ENCODE peak calls at places on chromosomes 11 and 22, in five cellular contexts. One of them, this sample, is unnamed.

GRCh38 chr22:45604239-45604711 is 67.4 kb upstream of the ATXN10 start:
- DNase-seq in stimulated activated CD8-positive, alpha-beta memory T cell treated with anti-CD3 and anti-CD28 coated beads, Interleukin-15, amount 100 ng/mL, for 4 hours: no peak
- DNase-seq in iPS DF 6.9: no peak
- DNase-seq in T-cell: no peak
- DNase-seq in GM13976: no peak
- DNase-seq in this sample: no peak

GRCh38 chr11:119942583-119943338 is 195.2 kb downstream of the TRIM29 start:
- DNase-seq in stimulated activated CD8-positive, alpha-beta memory T cell treated with anti-CD3 and anti-CD28 coated beads, Interleukin-15, amount 100 ng/mL, for 4 hours: no peak
- DNase-seq in iPS DF 6.9: no peak
- DNase-seq in T-cell: no peak
- DNase-seq in GM13976: no peak
- DNase-seq in this sample: no peak

GRCh38 chr11:133920109-133920990 is 36.4 kb downstream of the IGSF9B start:
- DNase-seq in stimulated activated CD8-positive, alpha-beta memory T cell treated with anti-CD3 and anti-CD28 coated beads, Interleukin-15, amount 100 ng/mL, for 4 hours: no peak
- DNase-seq in iPS DF 6.9: no peak
- DNase-seq in T-cell: no peak
- DNase-seq in GM13976: no peak
- DNase-seq in this sample: no peak

GRCh38 chr22:47600791-47601400 is 838.4 kb downstream of the TBC1D22A start:
- DNase-seq in stimulated activated CD8-positive, alpha-beta memory T cell treated with anti-CD3 and anti-CD28 coated beads, Interleukin-15, amount 100 ng/mL, for 4 hours: no peak
- DNase-seq in iPS DF 6.9: no peak
- DNase-seq in T-cell: no peak
- DNase-seq in GM13976: no peak
- DNase-seq in this sample: no peak

GRCh38 chr11:135033545-135033944 is 621.5 kb upstream of the B3GAT1 start:
- DNase-seq in stimulated activated CD8-positive, alpha-beta memory T cell treated with anti-CD3 and anti-CD28 coated beads, Interleukin-15, amount 100 ng/mL, for 4 hours: no peak
- DNase-seq in iPS DF 6.9: peak
- DNase-seq in T-cell: no peak
- DNase-seq in GM13976: no peak
- DNase-seq in this sample: no peak

GRCh38 chr11:106304274-106304673 is 226.8 kb downstream of the AASDHPPT start:
- DNase-seq in stimulated activated CD8-positive, alpha-beta memory T cell treated with anti-CD3 and anti-CD28 coated beads, Interleukin-15, amount 100 ng/mL, for 4 hours: no peak
- DNase-seq in iPS DF 6.9: no peak
- DNase-seq in T-cell: no peak
- DNase-seq in GM13976: no peak
- DNase-seq in this sample: no peak

GRCh38 chr11:57515332-57516060 is at the start of gene SLC43A1:
- DNase-seq in stimulated activated CD8-positive, alpha-beta memory T cell treated with anti-CD3 and anti-CD28 coated beads, Interleukin-15, amount 100 ng/mL, for 4 hours: peak
- DNase-seq in iPS DF 6.9: no peak
- DNase-seq in T-cell: no peak
- DNase-seq in GM13976: peak
- DNase-seq in this sample: peak

GRCh38 chr11:113663567-113663966 is 42.5 kb downstream of the TMPRSS5 start:
- DNase-seq in stimulated activated CD8-positive, alpha-beta memory T cell treated with anti-CD3 and anti-CD28 coated beads, Interleukin-15, amount 100 ng/mL, for 4 hours: no peak
- DNase-seq in iPS DF 6.9: no peak
- DNase-seq in T-cell: no peak
- DNase-seq in GM13976: no peak
- DNase-seq in this sample: no peak

GRCh38 chr11:102368472-102368871 is 21.5 kb downstream of the BIRC2 start:
- DNase-seq in stimulated activated CD8-positive, alpha-beta memory T cell treated with anti-CD3 and anti-CD28 coated beads, Interleukin-15, amount 100 ng/mL, for 4 hours: no peak
- DNase-seq in iPS DF 6.9: no peak
- DNase-seq in T-cell: no peak
- DNase-seq in GM13976: peak
- DNase-seq in this sample: peak

GRCh38 chr11:102360681-102361080 is 13.7 kb downstream of the BIRC2 start:
- DNase-seq in stimulated activated CD8-positive, alpha-beta memory T cell treated with anti-CD3 and anti-CD28 coated beads, Interleukin-15, amount 100 ng/mL, for 4 hours: no peak
- DNase-seq in iPS DF 6.9: no peak
- DNase-seq in T-cell: no peak
- DNase-seq in GM13976: no peak
- DNase-seq in this sample: no peak

GRCh38 chr11:66619080-66619554 is 2.7 kb downstream of the RBM14 start:
- DNase-seq in stimulated activated CD8-positive, alpha-beta memory T cell treated with anti-CD3 and anti-CD28 coated beads, Interleukin-15, amount 100 ng/mL, for 4 hours: no peak
- DNase-seq in iPS DF 6.9: no peak
- DNase-seq in T-cell: peak
- DNase-seq in GM13976: peak
- DNase-seq in this sample: peak

GRCh38 chr11:85827768-85828639 is 17.1 kb upstream of the SYTL2 start:
- DNase-seq in stimulated activated CD8-positive, alpha-beta memory T cell treated with anti-CD3 and anti-CD28 coated beads, Interleukin-15, amount 100 ng/mL, for 4 hours: no peak
- DNase-seq in iPS DF 6.9: no peak
- DNase-seq in T-cell: peak
- DNase-seq in GM13976: no peak
- DNase-seq in this sample: no peak

GRCh38 chr22:39593061-39593930 is 22.7 kb downstream of the CACNA1I start:
- DNase-seq in stimulated activated CD8-positive, alpha-beta memory T cell treated with anti-CD3 and anti-CD28 coated beads, Interleukin-15, amount 100 ng/mL, for 4 hours: no peak
- DNase-seq in iPS DF 6.9: no peak
- DNase-seq in T-cell: no peak
- DNase-seq in GM13976: no peak
- DNase-seq in this sample: no peak

GRCh38 chr11:12540075-12540685 is 134.0 kb upstream of the TEAD1 start:
- DNase-seq in stimulated activated CD8-positive, alpha-beta memory T cell treated with anti-CD3 and anti-CD28 coated beads, Interleukin-15, amount 100 ng/mL, for 4 hours: no peak
- DNase-seq in iPS DF 6.9: no peak
- DNase-seq in T-cell: no peak
- DNase-seq in GM13976: no peak
- DNase-seq in this sample: no peak

GRCh38 chr11:127656266-127656879 is 655.8 kb upstream of the KIRREL3 start:
- DNase-seq in stimulated activated CD8-positive, alpha-beta memory T cell treated with anti-CD3 and anti-CD28 coated beads, Interleukin-15, amount 100 ng/mL, for 4 hours: no peak
- DNase-seq in iPS DF 6.9: no peak
- DNase-seq in T-cell: no peak
- DNase-seq in GM13976: no peak
- DNase-seq in this sample: no peak

GRCh38 chr11:1878134-1879031 is 13.3 kb downstream of the PRR33 start:
- DNase-seq in stimulated activated CD8-positive, alpha-beta memory T cell treated with anti-CD3 and anti-CD28 coated beads, Interleukin-15, amount 100 ng/mL, for 4 hours: no peak
- DNase-seq in iPS DF 6.9: no peak
- DNase-seq in T-cell: no peak
- DNase-seq in GM13976: no peak
- DNase-seq in this sample: no peak

GRCh38 chr11:86795962-86796361 is 4.4 kb upstream of the PRSS23 start:
- DNase-seq in stimulated activated CD8-positive, alpha-beta memory T cell treated with anti-CD3 and anti-CD28 coated beads, Interleukin-15, amount 100 ng/mL, for 4 hours: no peak
- DNase-seq in iPS DF 6.9: no peak
- DNase-seq in T-cell: no peak
- DNase-seq in GM13976: no peak
- DNase-seq in this sample: no peak

GRCh38 chr11:61172888-61173287 is 11.7 kb upstream of the VPS37C start:
- DNase-seq in stimulated activated CD8-positive, alpha-beta memory T cell treated with anti-CD3 and anti-CD28 coated beads, Interleukin-15, amount 100 ng/mL, for 4 hours: no peak
- DNase-seq in iPS DF 6.9: no peak
- DNase-seq in T-cell: no peak
- DNase-seq in GM13976: no peak
- DNase-seq in this sample: no peak

GRCh38 chr11:72742522-72743320 is 9.5 kb downstream of the ARAP1 start:
- DNase-seq in stimulated activated CD8-positive, alpha-beta memory T cell treated with anti-CD3 and anti-CD28 coated beads, Interleukin-15, amount 100 ng/mL, for 4 hours: no peak
- DNase-seq in iPS DF 6.9: no peak
- DNase-seq in T-cell: no peak
- DNase-seq in GM13976: no peak
- DNase-seq in this sample: no peak

GRCh38 chr11:132234878-132235277 is 864.5 kb downstream of the NTM start:
- DNase-seq in stimulated activated CD8-positive, alpha-beta memory T cell treated with anti-CD3 and anti-CD28 coated beads, Interleukin-15, amount 100 ng/mL, for 4 hours: no peak
- DNase-seq in iPS DF 6.9: no peak
- DNase-seq in T-cell: no peak
- DNase-seq in GM13976: no peak
- DNase-seq in this sample: no peak

GRCh38 chr11:4672470-4672869 is 25.2 kb downstream of the OR51E2 start:
- DNase-seq in stimulated activated CD8-positive, alpha-beta memory T cell treated with anti-CD3 and anti-CD28 coated beads, Interleukin-15, amount 100 ng/mL, for 4 hours: no peak
- DNase-seq in iPS DF 6.9: no peak
- DNase-seq in T-cell: no peak
- DNase-seq in GM13976: no peak
- DNase-seq in this sample: no peak

GRCh38 chr11:66479741-66480115 is 506 bp upstream of the DPP3 start:
- DNase-seq in stimulated activated CD8-positive, alpha-beta memory T cell treated with anti-CD3 and anti-CD28 coated beads, Interleukin-15, amount 100 ng/mL, for 4 hours: no peak
- DNase-seq in iPS DF 6.9: no peak
- DNase-seq in T-cell: no peak
- DNase-seq in GM13976: no peak
- DNase-seq in this sample: no peak

GRCh38 chr11:34274712-34275398 is 83.0 kb downstream of the ABTB2 start:
- DNase-seq in stimulated activated CD8-positive, alpha-beta memory T cell treated with anti-CD3 and anti-CD28 coated beads, Interleukin-15, amount 100 ng/mL, for 4 hours: no peak
- DNase-seq in iPS DF 6.9: no peak
- DNase-seq in T-cell: no peak
- DNase-seq in GM13976: no peak
- DNase-seq in this sample: no peak

GRCh38 chr11:70608568-70609314 is 210.4 kb downstream of the CTTN start:
- DNase-seq in stimulated activated CD8-positive, alpha-beta memory T cell treated with anti-CD3 and anti-CD28 coated beads, Interleukin-15, amount 100 ng/mL, for 4 hours: no peak
- DNase-seq in iPS DF 6.9: no peak
- DNase-seq in T-cell: no peak
- DNase-seq in GM13976: no peak
- DNase-seq in this sample: no peak

GRCh38 chr11:5611627-5612026 is 13.2 kb upstream of the TRIM34 start:
- DNase-seq in stimulated activated CD8-positive, alpha-beta memory T cell treated with anti-CD3 and anti-CD28 coated beads, Interleukin-15, amount 100 ng/mL, for 4 hours: no peak
- DNase-seq in iPS DF 6.9: no peak
- DNase-seq in T-cell: no peak
- DNase-seq in GM13976: no peak
- DNase-seq in this sample: no peak

GRCh38 chr22:22228921-22229320 is 15.7 kb upstream of the VPREB1 start:
- DNase-seq in stimulated activated CD8-positive, alpha-beta memory T cell treated with anti-CD3 and anti-CD28 coated beads, Interleukin-15, amount 100 ng/mL, for 4 hours: no peak
- DNase-seq in iPS DF 6.9: no peak
- DNase-seq in T-cell: no peak
- DNase-seq in GM13976: no peak
- DNase-seq in this sample: no peak

GRCh38 chr22:33835196-33835788 is 85.0 kb downstream of the LARGE1 start:
- DNase-seq in stimulated activated CD8-positive, alpha-beta memory T cell treated with anti-CD3 and anti-CD28 coated beads, Interleukin-15, amount 100 ng/mL, for 4 hours: no peak
- DNase-seq in iPS DF 6.9: no peak
- DNase-seq in T-cell: no peak
- DNase-seq in GM13976: no peak
- DNase-seq in this sample: no peak

GRCh38 chr11:118313242-118313641 is 8.7 kb downstream of the CD3E start:
- DNase-seq in stimulated activated CD8-positive, alpha-beta memory T cell treated with anti-CD3 and anti-CD28 coated beads, Interleukin-15, amount 100 ng/mL, for 4 hours: no peak
- DNase-seq in iPS DF 6.9: no peak
- DNase-seq in T-cell: no peak
- DNase-seq in GM13976: no peak
- DNase-seq in this sample: no peak

GRCh38 chr11:114889464-114890065 is 211.2 kb downstream of the NXPE2 start:
- DNase-seq in stimulated activated CD8-positive, alpha-beta memory T cell treated with anti-CD3 and anti-CD28 coated beads, Interleukin-15, amount 100 ng/mL, for 4 hours: no peak
- DNase-seq in iPS DF 6.9: no peak
- DNase-seq in T-cell: no peak
- DNase-seq in GM13976: no peak
- DNase-seq in this sample: no peak

GRCh38 chr11:10601722-10602281 is 33.3 kb upstream of the LYVE1 start:
- DNase-seq in stimulated activated CD8-positive, alpha-beta memory T cell treated with anti-CD3 and anti-CD28 coated beads, Interleukin-15, amount 100 ng/mL, for 4 hours: no peak
- DNase-seq in iPS DF 6.9: no peak
- DNase-seq in T-cell: no peak
- DNase-seq in GM13976: no peak
- DNase-seq in this sample: no peak

GRCh38 chr22:29073618-29074275 is 912 bp downstream of the KREMEN1 start:
- DNase-seq in stimulated activated CD8-positive, alpha-beta memory T cell treated with anti-CD3 and anti-CD28 coated beads, Interleukin-15, amount 100 ng/mL, for 4 hours: no peak
- DNase-seq in iPS DF 6.9: no peak
- DNase-seq in T-cell: no peak
- DNase-seq in GM13976: peak
- DNase-seq in this sample: no peak

GRCh38 chr11:1667906-1668305 is 29.1 kb upstream of the KRTAP5-6 start:
- DNase-seq in stimulated activated CD8-positive, alpha-beta memory T cell treated with anti-CD3 and anti-CD28 coated beads, Interleukin-15, amount 100 ng/mL, for 4 hours: no peak
- DNase-seq in iPS DF 6.9: no peak
- DNase-seq in T-cell: no peak
- DNase-seq in GM13976: no peak
- DNase-seq in this sample: no peak

GRCh38 chr11:68031136-68031459 is 617 bp downstream of the NDUFS8 start:
- DNase-seq in stimulated activated CD8-positive, alpha-beta memory T cell treated with anti-CD3 and anti-CD28 coated beads, Interleukin-15, amount 100 ng/mL, for 4 hours: no peak
- DNase-seq in iPS DF 6.9: no peak
- DNase-seq in T-cell: no peak
- DNase-seq in GM13976: no peak
- DNase-seq in this sample: no peak

GRCh38 chr11:63622318-63622717 is 8.1 kb upstream of the PLAAT3 start:
- DNase-seq in stimulated activated CD8-positive, alpha-beta memory T cell treated with anti-CD3 and anti-CD28 coated beads, Interleukin-15, amount 100 ng/mL, for 4 hours: no peak
- DNase-seq in iPS DF 6.9: no peak
- DNase-seq in T-cell: no peak
- DNase-seq in GM13976: no peak
- DNase-seq in this sample: no peak

GRCh38 chr11:134785660-134786284 is 373.7 kb upstream of the B3GAT1 start:
- DNase-seq in stimulated activated CD8-positive, alpha-beta memory T cell treated with anti-CD3 and anti-CD28 coated beads, Interleukin-15, amount 100 ng/mL, for 4 hours: no peak
- DNase-seq in iPS DF 6.9: no peak
- DNase-seq in T-cell: no peak
- DNase-seq in GM13976: no peak
- DNase-seq in this sample: no peak

GRCh38 chr11:7490054-7490453 is 4.7 kb downstream of the OLFML1 start:
- DNase-seq in stimulated activated CD8-positive, alpha-beta memory T cell treated with anti-CD3 and anti-CD28 coated beads, Interleukin-15, amount 100 ng/mL, for 4 hours: no peak
- DNase-seq in iPS DF 6.9: no peak
- DNase-seq in T-cell: no peak
- DNase-seq in GM13976: no peak
- DNase-seq in this sample: no peak

GRCh38 chr22:36773935-36774334 is 2.0 kb downstream of the IFT27 start:
- DNase-seq in stimulated activated CD8-positive, alpha-beta memory T cell treated with anti-CD3 and anti-CD28 coated beads, Interleukin-15, amount 100 ng/mL, for 4 hours: no peak
- DNase-seq in iPS DF 6.9: no peak
- DNase-seq in T-cell: no peak
- DNase-seq in GM13976: no peak
- DNase-seq in this sample: no peak